ENCODE peak calls at places on chromosome 19, in five cellular contexts. S is NAMALWA, A is anterior cingulate cortex, R is pancreas, D is HFF-Myc. T is an unnamed sample.

GRCh38 chr19:34994643-34995471 is 5.3 kb upstream of the GRAMD1A start:
- DNase-seq in R (peak), S (no peak), D (no peak), A (no peak), T (no peak)

GRCh38 chr19:1161716-1162115 is 12.4 kb downstream of the SBNO2 start:
- DNase-seq in D (no peak), A (no peak), S (no peak), R (no peak), T (no peak)

GRCh38 chr19:47587295-47587694 is 14.3 kb upstream of the ZNF541 start:
- DNase-seq in D (no peak), S (no peak), A (no peak), R (no peak), T (no peak)

GRCh38 chr19:3084943-3085342 is 9.2 kb upstream of the GNA11 start:
- DNase-seq in R (no peak), D (no peak), S (no peak), A (no peak), T (no peak)

GRCh38 chr19:46766569-46767317 is 20.5 kb upstream of the STRN4 start:
- DNase-seq in R (peak), A (no peak), D (no peak), S (peak), T (no peak)

GRCh38 chr19:13899393-13899792 is 6.5 kb downstream of the BRME1 start:
- DNase-seq in D (no peak), R (no peak), S (no peak), A (no peak), T (no peak)

GRCh38 chr19:17455308-17455707 is 5.4 kb downstream of the NXNL1 start:
- DNase-seq in R (no peak), A (no peak), D (no peak), S (no peak), T (no peak)

GRCh38 chr19:17136026-17136425 is 60.4 kb downstream of the MYO9B start:
- DNase-seq in A (no peak), R (no peak), D (no peak), S (no peak), T (no peak)

GRCh38 chr19:4414144-4414799 is 11.8 kb downstream of the CHAF1A start:
- DNase-seq in D (no peak), S (no peak), A (no peak), R (no peak), T (no peak)

GRCh38 chr19:22144394-22144793 is 52.4 kb downstream of the ZNF676 start:
- DNase-seq in D (peak), S (no peak), A (no peak), R (no peak), T (no peak)

GRCh38 chr19:51621178-51621577 is 9.0 kb downstream of the SIGLEC5 start:
- DNase-seq in S (no peak), D (no peak), A (no peak), R (no peak), T (no peak)

GRCh38 chr19:18292810-18293641 is 11.6 kb upstream of the JUND start:
- DNase-seq in R (peak), D (no peak), S (peak), A (peak), T (no peak)

GRCh38 chr19:33519416-33519815 is 2.2 kb downstream of the PEPD start:
- DNase-seq in S (no peak), D (no peak), A (no peak), R (no peak), T (no peak)

GRCh38 chr19:42114412-42114811 is 17.8 kb downstream of the POU2F2 start:
- DNase-seq in A (no peak), R (peak), D (no peak), S (peak), T (no peak)

GRCh38 chr19:18798384-18799352 is 7.6 kb upstream of the COMP start:
- DNase-seq in A (no peak), R (no peak), S (no peak), D (no peak), T (no peak)

GRCh38 chr19:6500837-6501739 is 1.0 kb downstream of the TUBB4A start:
- DNase-seq in A (no peak), S (no peak), D (no peak), R (no peak), T (no peak)

GRCh38 chr19:1449467-1450442 is at the start of gene APC2:
- DNase-seq in R (no peak), D (no peak), S (peak), A (peak), T (no peak)

GRCh38 chr19:36572593-36573019 is 486 bp downstream of the ZNF529 start:
- DNase-seq in R (no peak), A (no peak), D (no peak), S (no peak), T (no peak)

GRCh38 chr19:33032218-33032781 is 32.4 kb downstream of the RHPN2 start:
- DNase-seq in D (no peak), R (no peak), A (no peak), S (no peak), T (no peak)

GRCh38 chr19:5395541-5395940 is 54.9 kb upstream of the PTPRS start:
- DNase-seq in S (no peak), R (no peak), D (no peak), A (no peak), T (no peak)

GRCh38 chr19:49893135-49893534 is 3.6 kb downstream of the IL4I1 start:
- DNase-seq in R (no peak), A (no peak), S (no peak), D (no peak), T (no peak)

GRCh38 chr19:39157275-39157996 is 31.9 kb downstream of the PAK4 start:
- DNase-seq in R (no peak), S (no peak), A (no peak), D (no peak), T (no peak)

GRCh38 chr19:38055040-38055439 is 148.0 kb downstream of the SIPA1L3 start:
- DNase-seq in S (no peak), A (no peak), D (no peak), R (no peak), T (no peak)

GRCh38 chr19:33143897-33144405 is 12.0 kb downstream of the WDR88 start:
- DNase-seq in R (no peak), D (no peak), S (peak), A (no peak), T (no peak)

GRCh38 chr19:49475191-49475932 is 1.3 kb downstream of the FLT3LG start:
- DNase-seq in D (no peak), R (no peak), S (no peak), A (no peak), T (no peak)

GRCh38 chr19:11023016-11023415 is 62.2 kb downstream of the SMARCA4 start:
- DNase-seq in S (no peak), A (no peak), D (no peak), R (no peak), T (no peak)

GRCh38 chr19:6750062-6750461 is 10.6 kb downstream of the TRIP10 start:
- DNase-seq in R (no peak), S (no peak), A (no peak), D (no peak), T (no peak)

GRCh38 chr19:38980583-38981374 is 5.2 kb upstream of the FBXO17 start:
- DNase-seq in R (no peak), S (no peak), D (no peak), A (no peak), T (no peak)

GRCh38 chr19:13835791-13836723 is 40.8 kb downstream of the ZSWIM4 start:
- DNase-seq in D (no peak), S (peak), A (no peak), R (peak), T (no peak)

GRCh38 chr19:38684078-38684861 is 36.8 kb downstream of the ACTN4 start:
- DNase-seq in S (no peak), A (no peak), R (no peak), D (peak), T (peak)

GRCh38 chr19:21604941-21605548 is 99.6 kb downstream of the ZNF429 start:
- DNase-seq in A (no peak), S (no peak), D (no peak), R (peak), T (no peak)

GRCh38 chr19:3464797-3465235 is 15.5 kb downstream of the SMIM24 start:
- DNase-seq in D (no peak), R (no peak), S (no peak), A (no peak), T (no peak)

GRCh38 chr19:8397746-8398721 is 7.9 kb downstream of the RAB11B start:
- DNase-seq in A (no peak), D (no peak), R (no peak), S (no peak), T (no peak)

T was measured in BJ.